ENCODE peak calls at places on chromosome 4, in nine cellular contexts. T is aorta; I is tibial nerve; R is PC-9; J is heart left ventricle; Y is tibial artery; K is body of pancreas; M is right cardiac atrium; E is effector memory CD4-positive, alpha-beta T cell. F is an unnamed sample.

GRCh38 chr4:176988226-176988625 is 195.5 kb upstream of the VEGFC start:
- DNase-seq in I (no peak), J (no peak), Y (no peak), E (no peak), M (no peak), R (peak), K (no peak), T (no peak), F (no peak)

GRCh38 chr4:141275834-141276233 is 55.1 kb downstream of the ZNF330 start:
- DNase-seq in R (no peak), J (no peak), I (no peak), T (no peak), K (no peak), M (no peak), Y (no peak), E (no peak), F (no peak)

GRCh38 chr4:47533689-47534347 is 48.7 kb downstream of the ATP10D start:
- DNase-seq in I (no peak), Y (no peak), R (no peak), T (no peak), E (no peak), J (no peak), M (no peak), K (no peak), F (no peak)

GRCh38 chr4:99529218-99529617 is 18.4 kb downstream of the C4orf17 start:
- DNase-seq in M (no peak), Y (no peak), J (no peak), R (no peak), K (no peak), I (no peak), T (no peak), E (no peak), F (no peak)

GRCh38 chr4:25654971-25655963 is at the start of gene SLC34A2:
- DNase-seq in K (peak), I (no peak), T (no peak), M (no peak), J (no peak), Y (no peak), E (no peak), R (no peak), F (no peak)

GRCh38 chr4:125420499-125420898 is 105.7 kb downstream of the FAT4 start:
- DNase-seq in K (no peak), M (no peak), R (no peak), T (no peak), E (no peak), Y (no peak), J (no peak), I (no peak), F (no peak)

GRCh38 chr4:108029731-108030130 is 40.0 kb downstream of the HADH start:
- DNase-seq in K (no peak), R (no peak), M (no peak), T (no peak), J (no peak), Y (no peak), E (no peak), I (no peak), F (no peak)

GRCh38 chr4:137705171-137705783 is 173.0 kb upstream of the PCDH18 start:
- DNase-seq in Y (peak), E (no peak), T (no peak), R (no peak), J (no peak), M (no peak), I (no peak), K (peak), F (no peak)

GRCh38 chr4:6926681-6927478 is 17.3 kb downstream of the TBC1D14 start:
- DNase-seq in J (no peak), K (peak), Y (peak), T (peak), E (peak), R (no peak), M (peak), I (no peak), F (no peak)

GRCh38 chr4:71266090-71266794 is 72.6 kb upstream of the SLC4A4 start:
- DNase-seq in T (no peak), J (no peak), M (peak), K (no peak), E (no peak), Y (no peak), I (no peak), R (no peak), F (no peak)

GRCh38 chr4:15040916-15041463 is 38.7 kb downstream of the CPEB2 start:
- DNase-seq in E (no peak), Y (no peak), R (no peak), M (no peak), I (no peak), J (no peak), T (no peak), K (no peak), F (no peak)

GRCh38 chr4:34181891-34182290 is 2062.4 kb downstream of the ARAP2 start:
- DNase-seq in M (no peak), J (no peak), Y (no peak), E (no peak), K (no peak), T (no peak), I (no peak), R (peak), F (no peak)

GRCh38 chr4:38867478-38868054 is at the start of gene FAM114A1:
- DNase-seq in T (peak), E (no peak), J (peak), K (peak), I (peak), M (peak), Y (peak), R (peak), F (peak)

GRCh38 chr4:21090098-21090666 is 389.9 kb downstream of the PACRGL start:
- DNase-seq in K (no peak), E (no peak), T (no peak), I (no peak), J (no peak), R (no peak), Y (no peak), M (no peak), F (no peak)

GRCh38 chr4:88159137-88159725 is 792 bp upstream of the ABCG2 start:
- DNase-seq in T (peak), R (peak), K (peak), I (no peak), Y (no peak), E (no peak), J (peak), M (no peak), F (no peak)

GRCh38 chr4:21413807-21414370 is 534.7 kb downstream of the KCNIP4 start:
- DNase-seq in K (no peak), R (no peak), I (no peak), Y (no peak), M (no peak), J (no peak), E (no peak), T (no peak), F (no peak)

GRCh38 chr4:82801910-82802521 is 3.4 kb upstream of the SCD5 start:
- DNase-seq in T (no peak), Y (peak), I (no peak), E (no peak), J (no peak), M (no peak), K (no peak), R (no peak), F (no peak)

GRCh38 chr4:3710451-3711182 is 55.6 kb upstream of the ADRA2C start:
- DNase-seq in K (no peak), J (peak), E (no peak), R (no peak), I (peak), T (peak), M (peak), Y (no peak), F (no peak)

GRCh38 chr4:726235-726787 is 20.7 kb downstream of the PCGF3 start:
- DNase-seq in I (no peak), M (peak), R (no peak), Y (no peak), T (no peak), J (no peak), K (no peak), E (no peak), F (no peak)

GRCh38 chr4:93203708-93204107 is 624.8 kb upstream of the ATOH1 start:
- DNase-seq in K (peak), E (no peak), I (no peak), T (no peak), Y (no peak), J (no peak), R (no peak), M (peak), F (no peak)

GRCh38 chr4:144718958-144719512 is 73.1 kb downstream of the HHIP start:
- DNase-seq in I (no peak), M (no peak), R (no peak), Y (no peak), J (no peak), T (no peak), K (no peak), E (no peak), F (no peak)

GRCh38 chr4:131721883-131722282 is 1427.2 kb upstream of the PCDH10 start:
- DNase-seq in R (no peak), M (no peak), Y (no peak), T (no peak), I (no peak), J (no peak), K (no peak), E (no peak), F (no peak)
- H3K27ac ChIP-seq in R (no peak), M (no peak), Y (no peak), T (no peak), I (no peak), J (no peak), K (no peak), E (no peak), F (no peak)

DNA sequence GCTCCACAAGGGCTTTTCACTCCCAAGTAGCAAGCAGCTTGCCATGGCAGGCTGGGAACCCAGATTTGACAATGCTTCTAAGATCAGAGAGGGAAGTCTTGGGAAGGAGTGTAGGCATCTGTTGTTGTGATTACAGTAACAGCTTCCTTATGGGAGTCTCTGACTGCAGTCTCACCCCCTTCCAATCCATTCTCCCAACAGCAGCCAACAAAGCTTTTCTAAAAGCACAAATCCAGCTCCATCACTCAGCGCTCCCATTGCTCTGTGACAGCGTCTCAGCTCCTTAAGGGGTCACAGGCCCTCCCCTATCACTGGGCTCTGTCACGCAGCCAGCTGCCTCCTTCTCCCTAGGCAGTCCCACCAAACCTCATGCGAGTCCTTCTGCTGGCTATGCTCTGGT is 7.1 kb downstream of the IGFBP7 start:
- DNase-seq in E (no peak), I (no peak), T (no peak), R (no peak), M (peak), J (peak), K (no peak), Y (no peak), F (no peak)
- H3K27ac ChIP-seq in E (no peak), I (peak), T (peak), R (no peak), M (peak), J (peak), K (peak), Y (peak), F (peak)

GRCh38 chr4:185721190-185721948 is 90.6 kb downstream of the SORBS2 start:
- DNase-seq in J (no peak), M (no peak), Y (peak), E (no peak), R (no peak), K (no peak), I (no peak), T (no peak), F (no peak)
- H3K27ac ChIP-seq in J (no peak), M (peak), Y (peak), E (no peak), R (no peak), K (peak), I (peak), T (peak), F (peak)

DNA sequence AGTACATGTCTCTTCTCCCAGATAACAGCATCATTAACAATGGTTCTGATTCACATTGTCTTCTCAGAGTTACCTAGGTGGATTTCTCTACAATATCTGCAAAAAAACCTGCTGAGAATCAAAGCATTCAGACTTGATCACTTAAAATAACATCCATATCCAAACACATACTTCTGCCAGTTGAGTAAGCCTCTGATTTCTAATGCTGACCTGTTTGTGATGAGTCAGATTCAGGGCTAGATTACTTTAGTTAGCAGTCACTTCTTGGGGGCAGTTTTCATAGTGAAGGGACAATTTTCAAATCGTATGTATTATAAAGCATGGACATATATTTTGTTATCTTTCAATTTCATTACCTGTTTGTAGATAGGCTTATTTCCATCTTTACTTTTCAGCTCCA is 35.5 kb downstream of the CCNI start:
- DNase-seq in R (no peak), K (no peak), M (no peak), Y (no peak), T (no peak), J (no peak), I (no peak), E (no peak), F (no peak)
- H3K27ac ChIP-seq in R (no peak), K (no peak), M (no peak), Y (no peak), T (no peak), J (no peak), I (no peak), E (no peak), F (no peak)